ENCODE peak calls at places on chromosomes 5 and 9, in seven cellular contexts. One of them, this sample, is unnamed.

GRCh38 chr9:112894031-112894430 is 3.4 kb upstream of the SLC46A2 start:
- DNase-seq in HEK293T: no peak
- DNase-seq in psoas muscle: no peak
- DNase-seq in activated naive CD8-positive, alpha-beta T cell treated with anti-CD3 and anti-CD28 coated beads for 36 hours: no peak
- DNase-seq in CD8-positive, alpha-beta T cell: no peak
- DNase-seq in WTC11: no peak
- DNase-seq in WERI-Rb-1: no peak
- DNase-seq in this sample: peak; percentile 19

GRCh38 chr5:143243103-143243502 is 160.4 kb downstream of the NR3C1 start:
- DNase-seq in HEK293T: no peak
- DNase-seq in psoas muscle: no peak
- DNase-seq in activated naive CD8-positive, alpha-beta T cell treated with anti-CD3 and anti-CD28 coated beads for 36 hours: no peak
- DNase-seq in CD8-positive, alpha-beta T cell: no peak
- DNase-seq in WTC11: no peak
- DNase-seq in WERI-Rb-1: no peak
- DNase-seq in this sample: no peak

GRCh38 chr5:91848453-91848852 is 465.3 kb upstream of the ARRDC3 start:
- DNase-seq in HEK293T: peak; percentile 8
- DNase-seq in psoas muscle: no peak
- DNase-seq in activated naive CD8-positive, alpha-beta T cell treated with anti-CD3 and anti-CD28 coated beads for 36 hours: no peak
- DNase-seq in CD8-positive, alpha-beta T cell: no peak
- DNase-seq in WTC11: no peak
- DNase-seq in WERI-Rb-1: no peak
- DNase-seq in this sample: peak; percentile 89

GRCh38 chr5:178993955-178994579 is 1.1 kb downstream of the GRM6 start:
- DNase-seq in HEK293T: peak; percentile 4
- DNase-seq in psoas muscle: no peak
- DNase-seq in activated naive CD8-positive, alpha-beta T cell treated with anti-CD3 and anti-CD28 coated beads for 36 hours: no peak
- DNase-seq in CD8-positive, alpha-beta T cell: no peak
- DNase-seq in WTC11: no peak
- DNase-seq in WERI-Rb-1: no peak
- DNase-seq in this sample: no peak

GRCh38 chr5:125321654-125322053 is 575.2 kb upstream of the ZNF608 start:
- DNase-seq in HEK293T: no peak
- DNase-seq in psoas muscle: no peak
- DNase-seq in activated naive CD8-positive, alpha-beta T cell treated with anti-CD3 and anti-CD28 coated beads for 36 hours: no peak
- DNase-seq in CD8-positive, alpha-beta T cell: no peak
- DNase-seq in WTC11: no peak
- DNase-seq in WERI-Rb-1: no peak
- DNase-seq in this sample: no peak

GRCh38 chr5:54902817-54903473 is 82.4 kb downstream of the ESM1 start:
- DNase-seq in HEK293T: no peak
- DNase-seq in psoas muscle: no peak
- DNase-seq in activated naive CD8-positive, alpha-beta T cell treated with anti-CD3 and anti-CD28 coated beads for 36 hours: peak; percentile 60
- DNase-seq in CD8-positive, alpha-beta T cell: no peak
- DNase-seq in WTC11: no peak
- DNase-seq in WERI-Rb-1: no peak
- DNase-seq in this sample: no peak

GRCh38 chr5:40367260-40367659 is 312.5 kb upstream of the PTGER4 start:
- DNase-seq in HEK293T: no peak
- DNase-seq in psoas muscle: no peak
- DNase-seq in activated naive CD8-positive, alpha-beta T cell treated with anti-CD3 and anti-CD28 coated beads for 36 hours: no peak
- DNase-seq in CD8-positive, alpha-beta T cell: peak; percentile 26
- DNase-seq in WTC11: no peak
- DNase-seq in WERI-Rb-1: no peak
- DNase-seq in this sample: no peak

GRCh38 chr5:68267044-68267443 is 51.5 kb downstream of the PIK3R1 start:
- DNase-seq in HEK293T: no peak
- DNase-seq in psoas muscle: no peak
- DNase-seq in activated naive CD8-positive, alpha-beta T cell treated with anti-CD3 and anti-CD28 coated beads for 36 hours: no peak
- DNase-seq in CD8-positive, alpha-beta T cell: no peak
- DNase-seq in WTC11: no peak
- DNase-seq in WERI-Rb-1: peak; percentile 40
- DNase-seq in this sample: no peak

GRCh38 chr5:75603421-75603820 is 7.8 kb upstream of the ANKDD1B start:
- DNase-seq in HEK293T: no peak
- DNase-seq in psoas muscle: no peak
- DNase-seq in activated naive CD8-positive, alpha-beta T cell treated with anti-CD3 and anti-CD28 coated beads for 36 hours: no peak
- DNase-seq in CD8-positive, alpha-beta T cell: no peak
- DNase-seq in WTC11: no peak
- DNase-seq in WERI-Rb-1: no peak
- DNase-seq in this sample: peak; percentile 26

GRCh38 chr9:81522721-81523551 is 166.4 kb downstream of the TLE1 start:
- DNase-seq in HEK293T: peak; percentile 54
- DNase-seq in psoas muscle: no peak
- DNase-seq in activated naive CD8-positive, alpha-beta T cell treated with anti-CD3 and anti-CD28 coated beads for 36 hours: no peak
- DNase-seq in CD8-positive, alpha-beta T cell: no peak
- DNase-seq in WTC11: peak; percentile 39
- DNase-seq in WERI-Rb-1: peak; percentile 19
- DNase-seq in this sample: peak; percentile 75

GRCh38 chr5:16819522-16820167 is 116.4 kb downstream of the MYO10 start:
- DNase-seq in HEK293T: no peak
- DNase-seq in psoas muscle: no peak
- DNase-seq in activated naive CD8-positive, alpha-beta T cell treated with anti-CD3 and anti-CD28 coated beads for 36 hours: no peak
- DNase-seq in CD8-positive, alpha-beta T cell: no peak
- DNase-seq in WTC11: no peak
- DNase-seq in WERI-Rb-1: no peak
- DNase-seq in this sample: peak; percentile 90

GRCh38 chr9:90727498-90727897 is 74.1 kb upstream of the SYK start:
- DNase-seq in HEK293T: no peak
- DNase-seq in psoas muscle: no peak
- DNase-seq in activated naive CD8-positive, alpha-beta T cell treated with anti-CD3 and anti-CD28 coated beads for 36 hours: no peak
- DNase-seq in CD8-positive, alpha-beta T cell: no peak
- DNase-seq in WTC11: no peak
- DNase-seq in WERI-Rb-1: no peak
- DNase-seq in this sample: no peak

GRCh38 chr5:59562756-59563389 is 330.7 kb downstream of the PDE4D start:
- DNase-seq in HEK293T: no peak
- DNase-seq in psoas muscle: peak; percentile 79
- DNase-seq in activated naive CD8-positive, alpha-beta T cell treated with anti-CD3 and anti-CD28 coated beads for 36 hours: no peak
- DNase-seq in CD8-positive, alpha-beta T cell: peak; percentile 5
- DNase-seq in WTC11: peak; percentile 22
- DNase-seq in WERI-Rb-1: no peak
- DNase-seq in this sample: no peak

GRCh38 chr5:171431251-171431777 is 11.9 kb downstream of the FGF18 start:
- DNase-seq in HEK293T: no peak
- DNase-seq in psoas muscle: no peak
- DNase-seq in activated naive CD8-positive, alpha-beta T cell treated with anti-CD3 and anti-CD28 coated beads for 36 hours: no peak
- DNase-seq in CD8-positive, alpha-beta T cell: no peak
- DNase-seq in WTC11: peak; percentile 1
- DNase-seq in WERI-Rb-1: no peak
- DNase-seq in this sample: no peak

GRCh38 chr5:135989686-135990085 is 34.9 kb upstream of the LECT2 start:
- DNase-seq in HEK293T: no peak
- DNase-seq in psoas muscle: no peak
- DNase-seq in activated naive CD8-positive, alpha-beta T cell treated with anti-CD3 and anti-CD28 coated beads for 36 hours: no peak
- DNase-seq in CD8-positive, alpha-beta T cell: no peak
- DNase-seq in WTC11: no peak
- DNase-seq in WERI-Rb-1: no peak
- DNase-seq in this sample: no peak

GRCh38 chr9:92476962-92477361 is 5.3 kb downstream of the ASPN start:
- DNase-seq in HEK293T: no peak
- DNase-seq in psoas muscle: no peak
- DNase-seq in activated naive CD8-positive, alpha-beta T cell treated with anti-CD3 and anti-CD28 coated beads for 36 hours: no peak
- DNase-seq in CD8-positive, alpha-beta T cell: no peak
- DNase-seq in WTC11: no peak
- DNase-seq in WERI-Rb-1: no peak
- DNase-seq in this sample: no peak

GRCh38 chr9:33467526-33467925 is 6.2 kb downstream of the NOL6 start:
- DNase-seq in HEK293T: no peak
- DNase-seq in psoas muscle: no peak
- DNase-seq in activated naive CD8-positive, alpha-beta T cell treated with anti-CD3 and anti-CD28 coated beads for 36 hours: no peak
- DNase-seq in CD8-positive, alpha-beta T cell: no peak
- DNase-seq in WTC11: no peak
- DNase-seq in WERI-Rb-1: no peak
- DNase-seq in this sample: no peak

GRCh38 chr9:128108784-128109709 is 18.5 kb downstream of the PTGES2 start:
- DNase-seq in HEK293T: no peak
- DNase-seq in psoas muscle: no peak
- DNase-seq in activated naive CD8-positive, alpha-beta T cell treated with anti-CD3 and anti-CD28 coated beads for 36 hours: no peak
- DNase-seq in CD8-positive, alpha-beta T cell: no peak
- DNase-seq in WTC11: peak; percentile 6
- DNase-seq in WERI-Rb-1: peak; percentile 72
- DNase-seq in this sample: no peak

GRCh38 chr5:169874626-169875025 is 105.7 kb downstream of the INSYN2B start:
- DNase-seq in HEK293T: no peak
- DNase-seq in psoas muscle: no peak
- DNase-seq in activated naive CD8-positive, alpha-beta T cell treated with anti-CD3 and anti-CD28 coated beads for 36 hours: no peak
- DNase-seq in CD8-positive, alpha-beta T cell: no peak
- DNase-seq in WTC11: no peak
- DNase-seq in WERI-Rb-1: no peak
- DNase-seq in this sample: no peak

GRCh38 chr9:92752812-92753404 is 11.7 kb downstream of the BICD2 start:
- DNase-seq in HEK293T: no peak
- DNase-seq in psoas muscle: no peak
- DNase-seq in activated naive CD8-positive, alpha-beta T cell treated with anti-CD3 and anti-CD28 coated beads for 36 hours: no peak
- DNase-seq in CD8-positive, alpha-beta T cell: no peak
- DNase-seq in WTC11: no peak
- DNase-seq in WERI-Rb-1: no peak
- DNase-seq in this sample: no peak

GRCh38 chr5:38424237-38425080 is 132.0 kb downstream of the LIFR start:
- DNase-seq in HEK293T: no peak
- DNase-seq in psoas muscle: no peak
- DNase-seq in activated naive CD8-positive, alpha-beta T cell treated with anti-CD3 and anti-CD28 coated beads for 36 hours: no peak
- DNase-seq in CD8-positive, alpha-beta T cell: no peak
- DNase-seq in WTC11: no peak
- DNase-seq in WERI-Rb-1: peak; percentile 83
- DNase-seq in this sample: no peak

GRCh38 chr5:178284996-178285395 is 52.4 kb upstream of the PHYKPL start:
- DNase-seq in HEK293T: no peak
- DNase-seq in psoas muscle: no peak
- DNase-seq in activated naive CD8-positive, alpha-beta T cell treated with anti-CD3 and anti-CD28 coated beads for 36 hours: no peak
- DNase-seq in CD8-positive, alpha-beta T cell: no peak
- DNase-seq in WTC11: no peak
- DNase-seq in WERI-Rb-1: no peak
- DNase-seq in this sample: no peak

GRCh38 chr5:144941004-144941403 is 770.3 kb downstream of the KCTD16 start:
- DNase-seq in HEK293T: no peak
- DNase-seq in psoas muscle: no peak
- DNase-seq in activated naive CD8-positive, alpha-beta T cell treated with anti-CD3 and anti-CD28 coated beads for 36 hours: no peak
- DNase-seq in CD8-positive, alpha-beta T cell: no peak
- DNase-seq in WTC11: no peak
- DNase-seq in WERI-Rb-1: no peak
- DNase-seq in this sample: no peak

GRCh38 chr5:55691265-55692105 is 20.6 kb downstream of the SLC38A9 start:
- DNase-seq in HEK293T: peak; percentile 17
- DNase-seq in psoas muscle: no peak
- DNase-seq in activated naive CD8-positive, alpha-beta T cell treated with anti-CD3 and anti-CD28 coated beads for 36 hours: no peak
- DNase-seq in CD8-positive, alpha-beta T cell: no peak
- DNase-seq in WTC11: no peak
- DNase-seq in WERI-Rb-1: no peak
- DNase-seq in this sample: peak; percentile 81

GRCh38 chr9:108621991-108622390 is 233.8 kb downstream of the ACTL7B start:
- DNase-seq in HEK293T: no peak
- DNase-seq in psoas muscle: no peak
- DNase-seq in activated naive CD8-positive, alpha-beta T cell treated with anti-CD3 and anti-CD28 coated beads for 36 hours: no peak
- DNase-seq in CD8-positive, alpha-beta T cell: no peak
- DNase-seq in WTC11: no peak
- DNase-seq in WERI-Rb-1: no peak
- DNase-seq in this sample: no peak

GRCh38 chr9:4228606-4229005 is 71.3 kb downstream of the GLIS3 start:
- DNase-seq in HEK293T: no peak
- DNase-seq in psoas muscle: no peak
- DNase-seq in activated naive CD8-positive, alpha-beta T cell treated with anti-CD3 and anti-CD28 coated beads for 36 hours: no peak
- DNase-seq in CD8-positive, alpha-beta T cell: no peak
- DNase-seq in WTC11: no peak
- DNase-seq in WERI-Rb-1: no peak
- DNase-seq in this sample: peak; percentile 71

GRCh38 chr9:93254806-93255519 is 71.0 kb downstream of the WNK2 start:
- DNase-seq in HEK293T: no peak
- DNase-seq in psoas muscle: no peak
- DNase-seq in activated naive CD8-positive, alpha-beta T cell treated with anti-CD3 and anti-CD28 coated beads for 36 hours: no peak
- DNase-seq in CD8-positive, alpha-beta T cell: peak; percentile 1
- DNase-seq in WTC11: no peak
- DNase-seq in WERI-Rb-1: peak; percentile 0
- DNase-seq in this sample: no peak

GRCh38 chr9:34589656-34590375 is at the start of gene CNTFR:
- DNase-seq in HEK293T: peak; percentile 72
- DNase-seq in psoas muscle: peak; percentile 71
- DNase-seq in activated naive CD8-positive, alpha-beta T cell treated with anti-CD3 and anti-CD28 coated beads for 36 hours: peak; percentile 40
- DNase-seq in CD8-positive, alpha-beta T cell: no peak
- DNase-seq in WTC11: peak; percentile 63
- DNase-seq in WERI-Rb-1: peak; percentile 80
- DNase-seq in this sample: peak; percentile 58

GRCh38 chr5:166165600-166165999 is 2125.8 kb upstream of the WWC1 start:
- DNase-seq in HEK293T: no peak
- DNase-seq in psoas muscle: no peak
- DNase-seq in activated naive CD8-positive, alpha-beta T cell treated with anti-CD3 and anti-CD28 coated beads for 36 hours: no peak
- DNase-seq in CD8-positive, alpha-beta T cell: no peak
- DNase-seq in WTC11: peak; percentile 22
- DNase-seq in WERI-Rb-1: no peak
- DNase-seq in this sample: peak; percentile 2

GRCh38 chr9:136052991-136053756 is 41.9 kb downstream of the NACC2 start:
- DNase-seq in HEK293T: no peak
- DNase-seq in psoas muscle: no peak
- DNase-seq in activated naive CD8-positive, alpha-beta T cell treated with anti-CD3 and anti-CD28 coated beads for 36 hours: no peak
- DNase-seq in CD8-positive, alpha-beta T cell: no peak
- DNase-seq in WTC11: no peak
- DNase-seq in WERI-Rb-1: peak; percentile 30
- DNase-seq in this sample: peak; percentile 17

GRCh38 chr9:77848897-77849296 is 182.7 kb downstream of the GNAQ start:
- DNase-seq in HEK293T: no peak
- DNase-seq in psoas muscle: peak; percentile 69
- DNase-seq in activated naive CD8-positive, alpha-beta T cell treated with anti-CD3 and anti-CD28 coated beads for 36 hours: no peak
- DNase-seq in CD8-positive, alpha-beta T cell: no peak
- DNase-seq in WTC11: no peak
- DNase-seq in WERI-Rb-1: no peak
- DNase-seq in this sample: peak; percentile 81

GRCh38 chr5:74433255-74434123 is 207.0 kb downstream of the ENC1 start:
- DNase-seq in HEK293T: no peak
- DNase-seq in psoas muscle: no peak
- DNase-seq in activated naive CD8-positive, alpha-beta T cell treated with anti-CD3 and anti-CD28 coated beads for 36 hours: no peak
- DNase-seq in CD8-positive, alpha-beta T cell: no peak
- DNase-seq in WTC11: peak; percentile 16
- DNase-seq in WERI-Rb-1: no peak
- DNase-seq in this sample: no peak

GRCh38 chr9:131997779-131998178 is 81.9 kb downstream of the MED27 start:
- DNase-seq in HEK293T: no peak
- DNase-seq in psoas muscle: no peak
- DNase-seq in activated naive CD8-positive, alpha-beta T cell treated with anti-CD3 and anti-CD28 coated beads for 36 hours: no peak
- DNase-seq in CD8-positive, alpha-beta T cell: no peak
- DNase-seq in WTC11: no peak
- DNase-seq in WERI-Rb-1: no peak
- DNase-seq in this sample: peak; percentile 16

GRCh38 chr5:7876867-7877266 is 7.9 kb downstream of the MTRR start:
- DNase-seq in HEK293T: no peak
- DNase-seq in psoas muscle: no peak
- DNase-seq in activated naive CD8-positive, alpha-beta T cell treated with anti-CD3 and anti-CD28 coated beads for 36 hours: no peak
- DNase-seq in CD8-positive, alpha-beta T cell: no peak
- DNase-seq in WTC11: no peak
- DNase-seq in WERI-Rb-1: no peak
- DNase-seq in this sample: peak; percentile 48

GRCh38 chr9:131473198-131473885 is 29.4 kb upstream of the POMT1 start:
- DNase-seq in HEK293T: no peak
- DNase-seq in psoas muscle: no peak
- DNase-seq in activated naive CD8-positive, alpha-beta T cell treated with anti-CD3 and anti-CD28 coated beads for 36 hours: no peak
- DNase-seq in CD8-positive, alpha-beta T cell: no peak
- DNase-seq in WTC11: no peak
- DNase-seq in WERI-Rb-1: no peak
- DNase-seq in this sample: no peak

This sample was measured in adipocyte.